ENCODE peak calls at places on chromosome 19, in five cellular contexts. B, N, G, V and T are unnamed samples.

GRCh38 chr19:16612631-16613030 is 15.4 kb downstream of the MED26 start:
- DNase-seq in B (no peak), N (no peak), G (no peak), V (no peak), T (no peak)

GRCh38 chr19:6717036-6717435 is 3.4 kb downstream of the C3 start:
- DNase-seq in V (no peak), G (peak; percentile 41), B (no peak), N (no peak), T (no peak)

GRCh38 chr19:3374369-3375112 is 8.2 kb downstream of the NFIC start:
- DNase-seq in V (no peak), B (peak; percentile 46), N (no peak), G (no peak), T (no peak)

GRCh38 chr19:13154241-13154778 is 4.1 kb downstream of the IER2 start:
- DNase-seq in B (peak; percentile 43), G (peak; percentile 43), N (no peak), V (no peak), T (peak; percentile 19)

GRCh38 chr19:42170715-42171114 is 38.5 kb upstream of the POU2F2 start:
- DNase-seq in G (no peak), V (no peak), B (no peak), N (no peak), T (no peak)

GRCh38 chr19:39843919-39844793 is 2.0 kb downstream of the FBL start:
- DNase-seq in V (peak; percentile 76), N (no peak), B (no peak), G (no peak), T (no peak)

GRCh38 chr19:47381653-47382279 is 32.7 kb downstream of the DHX34 start:
- DNase-seq in N (no peak), G (no peak), B (no peak), V (no peak), T (no peak)

GRCh38 chr19:38736036-38736412 is 8.2 kb downstream of the CAPN12 start:
- DNase-seq in V (peak; percentile 68), B (no peak), G (peak; percentile 52), N (no peak), T (peak; percentile 58)

GRCh38 chr19:36128392-36128736 is 11.5 kb upstream of the CAPNS1 start:
- DNase-seq in B (no peak), N (no peak), G (no peak), V (peak; percentile 43), T (no peak)

GRCh38 chr19:511101-511841 is 4.0 kb downstream of the TPGS1 start:
- DNase-seq in G (peak; percentile 54), N (peak; percentile 89), B (no peak), V (no peak), T (peak; percentile 91)

GRCh38 chr19:17538684-17539287 is 16.7 kb upstream of the COLGALT1 start:
- DNase-seq in B (no peak), G (no peak), V (no peak), N (no peak), T (no peak)